ENCODE peak calls at places on chromosomes 5 and 9, in five cellular contexts. J is CD8-positive, alpha-beta T cell; O is hepatocyte; S is IMR-90; P is cardiac muscle cell. W is an unnamed sample.

GRCh38 chr5:33831041-33831440 is 60.7 kb downstream of the ADAMTS12 start:
- DNase-seq in J (no peak), O (no peak), S (no peak), P (no peak), W (no peak)

GRCh38 chr5:24773241-24773640 is 128.5 kb upstream of the CDH10 start:
- DNase-seq in J (no peak), O (no peak), S (no peak), P (no peak), W (no peak)

GRCh38 chr5:31064215-31064614 is 129.3 kb upstream of the CDH6 start:
- DNase-seq in J (no peak), O (no peak), S (no peak), P (no peak), W (no peak)

GRCh38 chr5:34547300-34548085 is 108.6 kb upstream of the RAI14 start:
- DNase-seq in J (no peak), O (no peak), S (no peak), P (no peak), W (no peak)

GRCh38 chr9:81097167-81097566 is 592.2 kb downstream of the TLE1 start:
- DNase-seq in J (no peak), O (no peak), S (no peak), P (no peak), W (no peak)

GRCh38 chr9:130766904-130767262 is 68.2 kb upstream of the ABL1 start:
- DNase-seq in J (no peak), O (no peak), S (no peak), P (no peak), W (no peak)

GRCh38 chr9:82532504-82532903 is 530.4 kb downstream of the RASEF start:
- DNase-seq in J (no peak), O (no peak), S (peak; percentile 19), P (peak; percentile 19), W (no peak)

GRCh38 chr9:124126571-124127289 is 115.2 kb downstream of the LHX2 start:
- DNase-seq in J (peak; percentile 84), O (peak; percentile 81), S (peak; percentile 65), P (peak; percentile 74), W (peak; percentile 61)

GRCh38 chr5:119285070-119285916 is 70.5 kb upstream of the TNFAIP8 start:
- DNase-seq in J (no peak), O (no peak), S (no peak), P (peak; percentile 24), W (no peak)

GRCh38 chr5:56951131-56951945 is 585 bp downstream of the MIER3 start:
- DNase-seq in J (peak; percentile 56), O (peak; percentile 58), S (no peak), P (peak; percentile 20), W (peak; percentile 11)

GRCh38 chr9:108665856-108666784 is 189.7 kb downstream of the ACTL7B start:
- DNase-seq in J (no peak), O (peak; percentile 30), S (peak; percentile 2), P (no peak), W (no peak)

GRCh38 chr9:6007770-6008168 is 7.7 kb downstream of the RANBP6 start:
- DNase-seq in J (peak; percentile 85), O (peak; percentile 93), S (peak; percentile 42), P (peak; percentile 75), W (peak; percentile 75)

GRCh38 chr9:134996591-134997530 is 79.1 kb upstream of the FCN1 start:
- DNase-seq in J (no peak), O (no peak), S (no peak), P (no peak), W (no peak)

GRCh38 chr5:127878174-127878750 is 175.1 kb downstream of the CCDC192 start:
- DNase-seq in J (no peak), O (peak; percentile 59), S (peak; percentile 57), P (peak; percentile 77), W (no peak)

GRCh38 chr5:58887721-58888409 is 305.0 kb downstream of the RAB3C start:
- DNase-seq in J (no peak), O (no peak), S (peak; percentile 11), P (peak; percentile 66), W (no peak)

GRCh38 chr5:59430066-59430702 is 463.3 kb downstream of the PDE4D start:
- DNase-seq in J (no peak), O (no peak), S (no peak), P (no peak), W (no peak)

GRCh38 chr5:78050888-78051287 is 243.6 kb downstream of the AP3B1 start:
- DNase-seq in J (no peak), O (no peak), S (peak; percentile 80), P (peak; percentile 35), W (no peak)

GRCh38 chr5:14171091-14171490 is 27.9 kb downstream of the TRIO start:
- DNase-seq in J (no peak), O (no peak), S (peak; percentile 74), P (peak; percentile 37), W (no peak)

GRCh38 chr5:166992874-166993722 is 1298.3 kb upstream of the WWC1 start:
- DNase-seq in J (no peak), O (no peak), S (no peak), P (peak; percentile 13), W (no peak)

GRCh38 chr9:135916998-135917397 is 9.7 kb upstream of the CAMSAP1 start:
- DNase-seq in J (no peak), O (no peak), S (no peak), P (no peak), W (no peak)

GRCh38 chr9:86795861-86796497 is 151.3 kb downstream of the GAS1 start:
- DNase-seq in J (no peak), O (peak; percentile 37), S (peak; percentile 83), P (peak; percentile 97), W (no peak)

GRCh38 chr5:116176124-116176523 is 91.3 kb downstream of the COMMD10 start:
- DNase-seq in J (no peak), O (no peak), S (peak; percentile 2), P (no peak), W (no peak)

GRCh38 chr9:89372230-89372816 is 54.0 kb downstream of the SECISBP2 start:
- DNase-seq in J (peak; percentile 64), O (no peak), S (no peak), P (no peak), W (no peak)

GRCh38 chr5:33964132-33964531 is 20.4 kb downstream of the SLC45A2 start:
- DNase-seq in J (no peak), O (no peak), S (no peak), P (no peak), W (no peak)

GRCh38 chr9:134659688-134660131 is 18.1 kb downstream of the COL5A1 start:
- DNase-seq in J (no peak), O (peak; percentile 63), S (no peak), P (no peak), W (no peak)

GRCh38 chr5:24110019-24110615 is 534.7 kb downstream of the CDH10 start:
- DNase-seq in J (no peak), O (peak; percentile 18), S (no peak), P (peak; percentile 33), W (no peak)

GRCh38 chr9:6354072-6354686 is 26.0 kb downstream of the TPD52L3 start:
- DNase-seq in J (peak; percentile 51), O (peak; percentile 71), S (peak; percentile 77), P (peak; percentile 85), W (no peak)

GRCh38 chr9:102054811-102055210 is 316.4 kb upstream of the GRIN3A start:
- DNase-seq in J (no peak), O (peak; percentile 5), S (no peak), P (no peak), W (no peak)

GRCh38 chr5:32506251-32506661 is 61.7 kb upstream of the ZFR start:
- DNase-seq in J (no peak), O (no peak), S (peak; percentile 17), P (peak; percentile 47), W (no peak)

GRCh38 chr9:26995815-26996214 is 9.7 kb downstream of the LRRC19 start:
- DNase-seq in J (no peak), O (no peak), S (no peak), P (no peak), W (no peak)

GRCh38 chr5:77777281-77777892 is 1.2 kb upstream of the TBCA start:
- DNase-seq in J (no peak), O (peak; percentile 69), S (peak; percentile 49), P (no peak), W (no peak)

GRCh38 chr5:175201393-175201792 is 242.6 kb downstream of the DRD1 start:
- DNase-seq in J (no peak), O (no peak), S (peak; percentile 61), P (no peak), W (no peak)

GRCh38 chr5:116848974-116849586 is 274.5 kb upstream of the SEMA6A start:
- DNase-seq in J (no peak), O (peak; percentile 35), S (no peak), P (peak; percentile 32), W (no peak)

GRCh38 chr9:127333326-127334064 is 63.5 kb upstream of the SLC2A8 start:
- DNase-seq in J (no peak), O (no peak), S (no peak), P (peak; percentile 8), W (no peak)

GRCh38 chr5:141135718-141136266 is 786 bp downstream of the PCDHB5 start:
- DNase-seq in J (no peak), O (no peak), S (no peak), P (no peak), W (no peak)
- H3K9me3 ChIP-seq in J (no peaks in the 10 kb centered on the region), O (peaks cover 49% of the 10 kb centered on the region), S (peaks cover 3% of the 10 kb centered on the region), P (no peaks in the 10 kb centered on the region), W (peaks cover 5% of the 10 kb centered on the region)

GRCh38 chr5:41843456-41844112 is 26.6 kb downstream of the OXCT1 start:
- DNase-seq in J (no peak), O (peak; percentile 82), S (peak; percentile 75), P (peak; percentile 84), W (no peak)
- H3K9me3 ChIP-seq in J (no peaks in the 10 kb centered on the region), O (no peaks in the 10 kb centered on the region), S (no peaks in the 10 kb centered on the region), P (no peaks in the 10 kb centered on the region), W (no peaks in the 10 kb centered on the region)

GRCh38 chr5:35903631-35904203 is 34.7 kb downstream of the CAPSL start:
- DNase-seq in J (no peak), O (no peak), S (no peak), P (no peak), W (no peak)

GRCh38 chr5:35908814-35909213 is 29.6 kb downstream of the CAPSL start:
- DNase-seq in J (no peak), O (peak; percentile 27), S (no peak), P (no peak), W (no peak)

GRCh38 chr5:35904443-35905132 is 33.8 kb downstream of the CAPSL start:
- DNase-seq in J (no peak), O (no peak), S (no peak), P (no peak), W (no peak)

GRCh38 chr5:35908266-35908665 is 30.2 kb downstream of the CAPSL start:
- DNase-seq in J (no peak), O (no peak), S (no peak), P (no peak), W (no peak)
- H3K9me3 ChIP-seq in J (no peaks in the 10 kb centered on the region), O (no peaks in the 10 kb centered on the region), S (peaks cover 3% of the 10 kb centered on the region), P (no peaks in the 10 kb centered on the region), W (no peaks in the 10 kb centered on the region)

DNA sequence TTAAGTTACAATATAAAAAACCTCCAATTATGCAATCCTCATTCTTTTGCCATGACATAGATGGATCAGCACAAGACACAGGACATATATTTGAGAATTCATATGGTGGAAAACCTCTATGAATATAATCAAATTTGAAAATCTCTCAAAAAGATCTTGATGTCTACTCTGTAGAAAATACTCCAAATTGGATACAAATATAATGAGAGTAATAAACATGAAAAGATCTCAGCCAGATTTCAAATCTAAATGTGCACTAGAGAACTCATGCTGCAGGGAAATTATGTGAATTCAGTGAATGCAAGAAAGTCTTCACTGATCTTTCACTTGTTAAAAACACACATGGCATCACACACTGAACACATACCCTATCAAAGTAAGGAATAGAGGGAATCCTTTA is 13.8 kb downstream of the PCDHB15 start:
- DNase-seq in J (no peak), O (no peak), S (no peak), P (no peak), W (no peak)
- H3K9me3 ChIP-seq in J (peaks cover 32% of the 10 kb centered on the region), O (peaks cover 65% of the 10 kb centered on the region), S (peaks cover 40% of the 10 kb centered on the region), P (peaks cover 8% of the 10 kb centered on the region), W (peaks cover 31% of the 10 kb centered on the region)

W was measured in T-helper 17 cell.